ENCODE peak calls at places on chromosomes 11 and 22, in nine cellular contexts. V is CD8-positive, alpha-beta T cell; L is foreskin fibroblast; W is MM.1S; G is endodermal cell; D is fibroblast of the aortic adventitia; J is fibroblast of mammary gland; Q is tibial artery; K is colonic mucosa. S is an unnamed sample.

GRCh38 chr11:10087621-10088225 is 206.3 kb downstream of the SBF2 start:
- DNase-seq in V (no peak), L (no peak), W (no peak), G (no peak), D (peak), J (no peak), Q (no peak), K (no peak), S (no peak)

GRCh38 chr22:42648368-42649260 is 578 bp downstream of the CYB5R3 start:
- DNase-seq in V (peak), L (peak), W (peak), G (no peak), D (peak), J (peak), Q (peak), K (peak), S (no peak)

GRCh38 chr22:45318558-45319318 is 9.0 kb downstream of the FAM118A start:
- DNase-seq in V (peak), L (no peak), W (no peak), G (no peak), D (peak), J (peak), Q (no peak), K (no peak), S (no peak)

GRCh38 chr22:43955883-43956286 is 643 bp downstream of the SAMM50 start:
- DNase-seq in V (no peak), L (peak), W (peak), G (no peak), D (peak), J (peak), Q (no peak), K (no peak), S (no peak)

GRCh38 chr22:27459955-27460354 is 341.6 kb downstream of the MN1 start:
- DNase-seq in V (no peak), L (no peak), W (no peak), G (no peak), D (peak), J (no peak), Q (no peak), K (no peak), S (no peak)

GRCh38 chr11:68256331-68256741 is 15.4 kb downstream of the C11orf24 start:
- DNase-seq in V (no peak), L (peak), W (no peak), G (no peak), D (peak), J (peak), Q (no peak), K (no peak), S (no peak)

GRCh38 chr11:95671768-95672167 is 117.8 kb downstream of the FAM76B start:
- DNase-seq in V (no peak), L (peak), W (no peak), G (no peak), D (peak), J (peak), Q (no peak), K (no peak), S (peak)

GRCh38 chr22:20247010-20247505 is 21.1 kb downstream of the RTN4R start:
- DNase-seq in V (no peak), L (no peak), W (no peak), G (no peak), D (no peak), J (peak), Q (no peak), K (no peak), S (no peak)

GRCh38 chr22:46202897-46203589 is 47.0 kb downstream of the CDPF1 start:
- DNase-seq in V (no peak), L (no peak), W (no peak), G (no peak), D (no peak), J (no peak), Q (no peak), K (peak), S (no peak)

GRCh38 chr11:95092549-95093324 is 3.1 kb downstream of the ENDOD1 start:
- DNase-seq in V (no peak), L (peak), W (peak), G (peak), D (peak), J (peak), Q (no peak), K (peak), S (no peak)

GRCh38 chr22:22746061-22746962 is 101.9 kb downstream of the GGTLC2 start:
- DNase-seq in V (no peak), L (no peak), W (no peak), G (no peak), D (no peak), J (no peak), Q (no peak), K (no peak), S (no peak)

GRCh38 chr22:22746963-22747933 is 102.8 kb downstream of the GGTLC2 start:
- DNase-seq in V (no peak), L (no peak), W (peak), G (no peak), D (no peak), J (no peak), Q (no peak), K (no peak), S (no peak)

GRCh38 chr22:22744412-22745224 is 100.2 kb downstream of the GGTLC2 start:
- DNase-seq in V (no peak), L (no peak), W (no peak), G (no peak), D (no peak), J (no peak), Q (no peak), K (no peak), S (no peak)

GRCh38 chr22:22743128-22743760 is 98.8 kb downstream of the GGTLC2 start:
- DNase-seq in V (no peak), L (no peak), W (no peak), G (no peak), D (no peak), J (no peak), Q (no peak), K (no peak), S (no peak)

DNA sequence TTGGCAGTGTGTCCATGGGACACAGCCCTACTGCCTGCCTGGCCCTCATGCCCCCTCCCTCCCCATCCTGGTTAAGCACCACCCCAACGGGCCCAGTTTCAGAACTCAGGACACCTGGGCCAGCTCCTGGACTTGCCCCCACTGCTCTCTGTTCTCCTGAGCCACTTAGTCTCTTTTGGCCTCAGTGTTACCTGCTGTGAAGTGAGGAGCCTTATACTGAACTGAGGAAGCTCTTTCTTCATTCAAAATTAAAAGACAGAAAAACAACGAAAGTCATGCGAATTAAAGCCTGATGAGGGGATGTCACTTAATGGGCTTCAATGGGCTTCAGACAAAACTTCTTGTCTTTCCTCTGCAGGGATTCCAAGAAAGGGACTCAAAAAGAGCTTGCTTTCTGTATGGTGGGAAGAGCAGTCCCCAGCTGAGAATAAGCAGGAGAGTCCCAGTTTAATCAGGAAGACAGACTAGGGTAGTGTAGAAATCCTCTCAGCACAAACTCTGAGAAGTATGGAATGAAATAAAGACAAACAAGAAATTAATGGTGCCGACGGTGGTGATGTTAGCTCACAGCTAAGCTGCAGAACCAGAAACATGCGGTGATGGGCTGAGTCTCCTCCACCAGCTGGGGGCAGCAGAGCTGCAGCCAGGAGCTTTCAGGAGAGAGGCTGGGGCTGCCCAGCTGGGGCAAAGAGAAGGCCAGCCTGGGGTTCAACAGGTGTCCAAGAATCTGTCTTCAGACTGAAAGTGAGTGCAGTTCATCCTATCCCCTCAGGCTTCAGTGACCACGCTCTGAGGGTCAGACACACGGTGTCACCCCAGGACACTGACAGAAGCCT is 101.0 kb downstream of the GGTLC2 start:
- DNase-seq in V (peak), L (peak), W (peak), G (peak), D (peak), J (peak), Q (no peak), K (peak), S (no peak)
- TF ChIP-seq CTCF in V (peak), L (peak), W (peak), G (peak), D (peak), J (peak), Q (no peak), K (peak), S (peak)

GRCh38 chr11:46808804-46809431 is 37.2 kb downstream of the CKAP5 start:
- DNase-seq in V (no peak), L (peak), W (peak), G (no peak), D (no peak), J (peak), Q (no peak), K (no peak), S (no peak)
- TF ChIP-seq CTCF in V (no peak), L (no peak), W (peak), G (peak), D (no peak), J (peak), Q (peak), K (peak), S (peak)

GRCh38 chr11:19905280-19905853 is 192.7 kb downstream of the NAV2 start:
- DNase-seq in V (no peak), L (peak), W (no peak), G (no peak), D (peak), J (peak), Q (no peak), K (no peak), S (no peak)
- TF ChIP-seq CTCF in V (no peak), L (peak), W (peak), G (peak), D (peak), J (peak), Q (peak), K (peak), S (peak)

GRCh38 chr11:24511518-24511917 is 14.7 kb downstream of the LUZP2 start:
- DNase-seq in V (no peak), L (no peak), W (no peak), G (no peak), D (no peak), J (no peak), Q (no peak), K (no peak), S (no peak)

GRCh38 chr11:24513837-24514594 is 17.2 kb downstream of the LUZP2 start:
- DNase-seq in V (no peak), L (no peak), W (no peak), G (no peak), D (no peak), J (no peak), Q (no peak), K (no peak), S (no peak)

GRCh38 chr11:24509114-24509513 is 12.3 kb downstream of the LUZP2 start:
- DNase-seq in V (no peak), L (no peak), W (peak), G (no peak), D (peak), J (no peak), Q (no peak), K (no peak), S (no peak)
- TF ChIP-seq CTCF in V (no peak), L (no peak), W (peak), G (no peak), D (peak), J (no peak), Q (no peak), K (no peak), S (no peak)

GRCh38 chr11:1827095-1827797 is 7.5 kb upstream of the SYT8 start:
- DNase-seq in V (no peak), L (peak), W (no peak), G (no peak), D (peak), J (peak), Q (peak), K (peak), S (no peak)

GRCh38 chr11:1825785-1826451 is 8.9 kb upstream of the SYT8 start:
- DNase-seq in V (no peak), L (no peak), W (no peak), G (peak), D (no peak), J (no peak), Q (no peak), K (no peak), S (no peak)

GRCh38 chr11:1825039-1825740 is 9.6 kb upstream of the SYT8 start:
- DNase-seq in V (no peak), L (no peak), W (peak), G (peak), D (no peak), J (no peak), Q (no peak), K (peak), S (no peak)

GRCh38 chr11:1827931-1828330 is 6.9 kb upstream of the SYT8 start:
- DNase-seq in V (no peak), L (no peak), W (no peak), G (no peak), D (no peak), J (no peak), Q (no peak), K (no peak), S (no peak)

DNA sequence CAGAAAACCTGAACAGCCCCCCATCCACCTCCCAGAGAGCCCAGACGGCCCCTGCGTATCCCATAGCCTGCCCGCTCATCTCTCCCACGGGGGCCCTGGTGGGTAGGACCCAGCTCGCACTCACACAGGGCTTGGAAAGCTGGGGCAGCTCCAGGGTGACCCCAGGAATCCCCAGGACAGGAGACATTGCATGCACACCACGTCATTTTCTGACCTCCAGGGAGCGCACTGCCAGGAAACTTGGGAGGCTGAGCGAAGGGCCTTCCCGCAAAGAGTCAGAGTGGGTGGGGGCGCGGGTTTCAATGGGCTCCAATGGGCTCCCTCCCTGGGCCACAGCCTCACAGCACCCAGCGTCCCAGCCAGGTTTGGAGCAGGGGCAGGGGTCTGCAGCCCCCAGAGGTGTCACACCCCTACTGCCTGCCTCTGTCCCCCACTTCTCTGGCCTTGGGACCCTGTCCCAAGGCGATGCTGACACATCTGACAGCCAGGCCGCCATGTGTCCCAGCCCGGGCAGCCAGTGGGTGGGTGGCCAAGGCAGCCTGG is 8.2 kb upstream of the SYT8 start:
- DNase-seq in V (no peak), L (peak), W (no peak), G (peak), D (peak), J (peak), Q (peak), K (peak), S (no peak)
- TF ChIP-seq CTCF in V (no peak), L (no peak), W (peak), G (peak), D (no peak), J (no peak), Q (no peak), K (no peak), S (peak)

S was measured in HFF-Myc.